ENCODE peak calls at places on chromosomes 6 and 20, in four cellular contexts. B is K562, I is H1, Z is GM12878. K is an unnamed sample.

GRCh38 chr20:59365611-59366284 is 65.3 kb downstream of the EDN3 start:
- DNase-seq in B (no peak), Z (no peak), I (no peak), K (no peak)

GRCh38 chr6:84258866-84259265 is 31.4 kb upstream of the CEP162 start:
- DNase-seq in B (no peak), Z (no peak), I (no peak), K (no peak)

GRCh38 chr20:25278636-25279361 is 30.9 kb downstream of the PYGB start:
- DNase-seq in Z (no peak), I (peak; percentile 29), B (no peak), K (no peak)

GRCh38 chr6:114087496-114087895 is 116.5 kb upstream of the HDAC2 start:
- DNase-seq in Z (no peak), I (no peak), B (no peak), K (no peak)

GRCh38 chr20:44901972-44902371 is 7.9 kb upstream of the PABPC1L start:
- DNase-seq in Z (no peak), I (no peak), B (no peak), K (no peak)

GRCh38 chr20:61659652-61660346 is 405.9 kb downstream of the TAF4 start:
- DNase-seq in I (no peak), Z (no peak), B (no peak), K (no peak)

GRCh38 chr6:105593056-105593455 is 190.2 kb upstream of the PREP start:
- DNase-seq in I (no peak), Z (no peak), B (no peak), K (no peak)

GRCh38 chr6:15077964-15078363 is 167.9 kb upstream of the JARID2 start:
- DNase-seq in I (peak; percentile 79), B (no peak), Z (no peak), K (no peak)

GRCh38 chr20:38231786-38232130 is 28.8 kb downstream of the KIAA1755 start:
- DNase-seq in Z (no peak), B (no peak), I (no peak), K (no peak)

GRCh38 chr6:134363323-134364039 is 45.6 kb upstream of the SGK1 start:
- DNase-seq in I (no peak), Z (no peak), B (peak; percentile 6), K (peak; percentile 82)

GRCh38 chr6:134046054-134046453 is 6.4 kb downstream of the SLC2A12 start:
- DNase-seq in B (no peak), I (no peak), Z (no peak), K (no peak)

GRCh38 chr6:12892201-12892600 is 175.6 kb downstream of the PHACTR1 start:
- DNase-seq in B (no peak), I (no peak), Z (no peak), K (no peak)

GRCh38 chr20:49612127-49612738 is 44.3 kb upstream of the PTGIS start:
- DNase-seq in Z (no peak), I (no peak), B (no peak), K (no peak)

GRCh38 chr6:53986721-53987526 is 124.3 kb upstream of the MLIP start:
- DNase-seq in Z (no peak), I (no peak), B (no peak), K (no peak)

GRCh38 chr6:150184850-150185480 is 42.1 kb downstream of the PPP1R14C start:
- DNase-seq in I (no peak), Z (peak; percentile 13), B (no peak), K (no peak)

GRCh38 chr6:20056350-20056992 is 155.8 kb downstream of the MBOAT1 start:
- DNase-seq in I (no peak), Z (peak; percentile 8), B (peak; percentile 71), K (peak; percentile 52)

GRCh38 chr6:65760285-65760684 is 53.3 kb upstream of the EYS start:
- DNase-seq in Z (no peak), B (no peak), I (no peak), K (no peak)

GRCh38 chr6:26031151-26031594 is 56.1 kb upstream of the HFE start:
- DNase-seq in B (no peak), I (no peak), Z (no peak), K (no peak)

GRCh38 chr20:51750770-51751388 is 17.3 kb downstream of the ATP9A start:
- DNase-seq in Z (no peak), B (no peak), I (no peak), K (no peak)

GRCh38 chr6:89536230-89536629 is 102.3 kb downstream of the LYRM2 start:
- DNase-seq in I (no peak), Z (no peak), B (peak; percentile 6), K (no peak)

GRCh38 chr20:62496525-62497218 is 20.9 kb upstream of the GATA5 start:
- DNase-seq in I (peak; percentile 83), Z (no peak), B (peak; percentile 68), K (no peak)

GRCh38 chr20:38790210-38791053 is 15.1 kb upstream of the PPP1R16B start:
- DNase-seq in Z (no peak), I (no peak), B (peak; percentile 79), K (peak; percentile 68)

GRCh38 chr6:157092736-157093135 is 230.6 kb downstream of the TMEM242 start:
- DNase-seq in Z (no peak), B (no peak), I (no peak), K (no peak)

GRCh38 chr6:158763440-158764187 is 55.6 kb downstream of the EZR start:
- DNase-seq in Z (no peak), I (no peak), B (no peak), K (no peak)

GRCh38 chr6:168101201-168102092 is 22.4 kb upstream of the FRMD1 start:
- DNase-seq in Z (no peak), B (no peak), I (no peak), K (no peak)

GRCh38 chr6:88349511-88349910 is 183.4 kb upstream of the CNR1 start:
- DNase-seq in B (no peak), I (no peak), Z (no peak), K (no peak)

GRCh38 chr6:26223213-26223612 is 136.0 kb downstream of the HFE start:
- DNase-seq in B (no peak), I (no peak), Z (no peak), K (no peak)

GRCh38 chr6:111703723-111704122 is 98.0 kb upstream of the TRAF3IP2 start:
- DNase-seq in I (no peak), B (no peak), Z (no peak), K (no peak)

GRCh38 chr6:12222405-12223366 is 67.5 kb upstream of the EDN1 start:
- DNase-seq in B (no peak), I (no peak), Z (no peak), K (no peak)

GRCh38 chr6:39929733-39930461 is 4.4 kb downstream of the MOCS1 start:
- DNase-seq in Z (no peak), B (no peak), I (no peak), K (no peak)

GRCh38 chr6:15313367-15313766 is 67.5 kb downstream of the JARID2 start:
- DNase-seq in B (no peak), Z (no peak), I (peak; percentile 41), K (no peak)

GRCh38 chr6:136782021-136782770 is 10.1 kb downstream of the MAP3K5 start:
- DNase-seq in Z (no peak), I (no peak), B (no peak), K (no peak)

DNA sequence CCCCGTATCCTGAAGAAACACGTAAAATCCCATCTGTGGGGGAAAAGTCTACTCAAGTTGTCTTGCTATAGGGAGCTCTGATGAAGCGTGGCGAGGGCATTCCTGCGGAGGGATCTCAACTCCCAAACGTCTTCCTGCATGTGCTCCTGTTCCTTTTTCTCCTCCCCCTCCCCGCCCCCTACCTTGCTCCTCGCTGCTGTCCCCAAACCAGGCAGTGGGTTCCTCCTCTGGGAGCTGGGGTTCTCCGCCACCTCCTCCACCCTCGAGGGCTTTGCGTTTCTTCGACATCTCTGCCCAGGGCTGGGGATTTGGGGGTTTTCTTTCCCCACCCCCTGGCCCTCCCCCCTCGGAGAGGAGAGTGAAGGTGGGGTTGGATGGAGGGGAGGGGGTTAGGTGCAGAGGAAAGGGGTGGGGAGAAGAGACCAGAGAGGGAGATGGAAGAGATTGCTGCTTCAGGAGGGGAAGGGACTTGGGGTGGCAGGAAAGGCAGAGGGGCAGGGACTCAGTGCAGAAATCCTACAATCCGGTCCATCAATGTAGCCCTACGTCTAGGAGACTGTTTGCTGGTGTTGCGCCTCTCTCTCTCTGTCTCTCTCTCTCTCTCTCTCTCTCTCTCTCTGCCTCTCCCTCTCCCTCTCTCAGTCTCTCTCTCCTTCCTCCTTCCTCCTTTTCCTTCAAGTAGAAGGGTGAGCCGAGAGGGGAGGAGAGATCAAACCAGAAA is 181.6 kb downstream of the TBXT start:
- DNase-seq in B (no peak), I (peak; percentile 61), Z (no peak), K (no peak)
- H3K4me2 ChIP-seq in B (no peak overlapping the region), I (peak overlapping the region; percentile 91), Z (no peak overlapping the region), K (no peak overlapping the region)

GRCh38 chr6:35396991-35397390 is 54.6 kb downstream of the PPARD start:
- DNase-seq in I (no peak), B (peak; percentile 39), Z (no peak), K (no peak)

GRCh38 chr6:35392111-35392702 is 49.8 kb downstream of the PPARD start:
- DNase-seq in B (no peak), I (no peak), Z (no peak), K (no peak)

GRCh38 chr6:35388772-35389352 is 46.5 kb downstream of the PPARD start:
- DNase-seq in Z (no peak), I (no peak), B (no peak), K (no peak)

GRCh38 chr6:35391240-35391968 is 49.0 kb downstream of the PPARD start:
- DNase-seq in Z (no peak), B (no peak), I (no peak), K (peak; percentile 70)

DNA sequence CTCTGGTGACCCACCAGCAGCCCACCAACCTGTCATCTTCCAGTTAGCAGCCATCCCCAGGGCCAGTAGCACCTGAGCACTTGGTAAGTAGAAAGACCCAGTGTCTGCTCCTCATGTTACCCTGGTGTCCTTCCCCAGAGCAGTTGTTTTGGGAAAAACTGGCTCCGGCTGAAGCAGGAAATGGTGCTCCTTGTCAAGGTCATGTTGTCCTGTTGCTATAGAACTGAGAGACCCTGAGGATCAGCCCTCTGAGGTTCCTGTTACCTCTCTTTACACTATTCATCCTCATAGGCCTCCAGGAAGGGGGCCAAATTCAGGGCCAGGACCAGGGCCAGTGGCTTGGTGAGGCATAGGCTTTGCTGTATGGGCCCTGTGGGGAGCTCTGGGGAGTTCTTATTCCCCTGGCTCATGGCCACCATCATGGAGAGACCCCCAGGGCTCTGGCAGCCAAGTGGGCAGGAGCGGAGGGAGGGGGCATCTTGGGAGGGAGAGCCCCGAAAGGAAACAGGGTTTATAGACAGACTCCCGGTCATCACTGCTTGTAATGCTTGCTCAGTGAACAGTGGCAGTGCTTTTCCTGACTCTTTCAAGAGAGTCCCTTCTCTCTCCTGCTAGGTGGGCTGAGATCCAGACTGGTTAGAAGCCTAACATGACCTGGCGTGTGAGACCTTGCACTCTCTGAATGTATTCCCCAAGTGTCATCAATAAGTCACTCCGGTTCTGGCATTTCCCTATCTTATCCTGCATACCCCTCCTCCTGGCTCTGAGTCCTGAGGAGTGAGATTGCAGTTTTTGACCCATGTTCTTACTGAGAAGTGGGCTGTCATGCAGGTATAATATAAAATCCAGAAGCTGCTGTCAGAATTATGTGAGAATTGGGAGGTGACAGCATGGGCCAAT is 50.7 kb downstream of the PPARD start:
- DNase-seq in Z (no peak), I (no peak), B (peak; percentile 75), K (no peak)
- TF ChIP-seq EGR1 in Z (no peak), I (no peak), B (no peak), K (no peak)

GRCh38 chr6:38503940-38504682 is 135.6 kb downstream of the BTBD9 start:
- DNase-seq in Z (no peak), I (no peak), B (no peak), K (no peak)
- TF ChIP-seq RAD21 in Z (no peak), I (no peak), B (no peak), K (no peak)

DNA sequence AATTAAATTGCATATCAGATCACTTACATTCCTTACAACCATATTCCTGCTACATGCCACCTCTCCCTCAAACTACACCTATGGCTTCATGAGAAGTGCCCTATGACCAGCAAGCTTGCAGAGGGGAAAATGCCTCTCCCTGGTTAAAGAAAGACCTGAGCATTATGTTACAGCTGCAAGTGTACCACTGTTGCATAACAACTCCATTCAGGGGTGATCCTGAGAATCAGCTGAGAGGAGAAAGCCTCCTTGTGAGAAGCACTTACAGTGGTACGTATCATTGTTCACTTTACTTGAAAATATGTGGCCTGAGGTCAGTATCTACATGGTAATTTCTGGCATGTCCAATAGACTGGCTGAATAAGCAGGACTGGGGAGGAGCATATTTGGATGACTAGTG is 19.9 kb downstream of the PDSS2 start:
- DNase-seq in I (no peak), B (no peak), Z (no peak), K (no peak)
- H3K4me2 ChIP-seq in I (no peak overlapping the region), B (no peak overlapping the region), Z (no peak overlapping the region), K (no peak overlapping the region)

K was measured in HCT116.